ENCODE peak calls at places on chromosomes 1 and 21, in nine cellular contexts. One of them, this sample, is unnamed.

GRCh38 chr1:27556781-27557595 is 47.0 kb downstream of the AHDC1 start:
- DNase-seq in endothelial cell of umbilical vein: peak; percentile 86
- DNase-seq in stimulated activated CD4-positive, alpha-beta T cell treated with anti-CD3 and anti-CD28 coated beads, Interleukin-1b, Interleukin-23, amount 100 ng/mL, for 24 hours: peak; percentile 42
- DNase-seq in AG09309: peak; percentile 84
- DNase-seq in ELR: peak; percentile 94
- DNase-seq in ACHN: peak; percentile 93
- DNase-seq in activated CD4-positive, alpha-beta T cell treated with anti-CD3 and anti-CD28 coated beads for 24 hours: peak; percentile 67
- DNase-seq in NCI-H1092 treated with DMSO at 0.1 percent for 48 hours: peak; percentile 63
- DNase-seq in heart right ventricle: peak; percentile 96
- DNase-seq in this sample: peak; percentile 92

GRCh38 chr21:38956791-38957571 is 151.3 kb downstream of the ETS2 start:
- DNase-seq in endothelial cell of umbilical vein: peak; percentile 7
- DNase-seq in stimulated activated CD4-positive, alpha-beta T cell treated with anti-CD3 and anti-CD28 coated beads, Interleukin-1b, Interleukin-23, amount 100 ng/mL, for 24 hours: no peak
- DNase-seq in AG09309: no peak
- DNase-seq in ELR: peak; percentile 47
- DNase-seq in ACHN: no peak
- DNase-seq in activated CD4-positive, alpha-beta T cell treated with anti-CD3 and anti-CD28 coated beads for 24 hours: no peak
- DNase-seq in NCI-H1092 treated with DMSO at 0.1 percent for 48 hours: peak; percentile 100
- DNase-seq in heart right ventricle: no peak
- DNase-seq in this sample: no peak

GRCh38 chr1:208848854-208849253 is 604.7 kb upstream of the PLXNA2 start:
- DNase-seq in endothelial cell of umbilical vein: no peak
- DNase-seq in stimulated activated CD4-positive, alpha-beta T cell treated with anti-CD3 and anti-CD28 coated beads, Interleukin-1b, Interleukin-23, amount 100 ng/mL, for 24 hours: no peak
- DNase-seq in AG09309: no peak
- DNase-seq in ELR: no peak
- DNase-seq in ACHN: no peak
- DNase-seq in activated CD4-positive, alpha-beta T cell treated with anti-CD3 and anti-CD28 coated beads for 24 hours: no peak
- DNase-seq in NCI-H1092 treated with DMSO at 0.1 percent for 48 hours: no peak
- DNase-seq in heart right ventricle: no peak
- DNase-seq in this sample: no peak

GRCh38 chr1:28417441-28418277 is 48.1 kb downstream of the PHACTR4 start:
- DNase-seq in endothelial cell of umbilical vein: peak; percentile 73
- DNase-seq in stimulated activated CD4-positive, alpha-beta T cell treated with anti-CD3 and anti-CD28 coated beads, Interleukin-1b, Interleukin-23, amount 100 ng/mL, for 24 hours: no peak
- DNase-seq in AG09309: peak; percentile 74
- DNase-seq in ELR: peak; percentile 71
- DNase-seq in ACHN: peak; percentile 90
- DNase-seq in activated CD4-positive, alpha-beta T cell treated with anti-CD3 and anti-CD28 coated beads for 24 hours: no peak
- DNase-seq in NCI-H1092 treated with DMSO at 0.1 percent for 48 hours: no peak
- DNase-seq in heart right ventricle: no peak
- DNase-seq in this sample: peak; percentile 53

GRCh38 chr1:147292012-147292411 is 49.5 kb downstream of the CHD1L start:
- DNase-seq in endothelial cell of umbilical vein: no peak
- DNase-seq in stimulated activated CD4-positive, alpha-beta T cell treated with anti-CD3 and anti-CD28 coated beads, Interleukin-1b, Interleukin-23, amount 100 ng/mL, for 24 hours: no peak
- DNase-seq in AG09309: peak; percentile 72
- DNase-seq in ELR: peak; percentile 90
- DNase-seq in ACHN: peak; percentile 43
- DNase-seq in activated CD4-positive, alpha-beta T cell treated with anti-CD3 and anti-CD28 coated beads for 24 hours: no peak
- DNase-seq in NCI-H1092 treated with DMSO at 0.1 percent for 48 hours: no peak
- DNase-seq in heart right ventricle: no peak
- DNase-seq in this sample: peak; percentile 87

GRCh38 chr1:161258439-161259386 is at the start of gene PCP4L1:
- DNase-seq in endothelial cell of umbilical vein: peak; percentile 47
- DNase-seq in stimulated activated CD4-positive, alpha-beta T cell treated with anti-CD3 and anti-CD28 coated beads, Interleukin-1b, Interleukin-23, amount 100 ng/mL, for 24 hours: no peak
- DNase-seq in AG09309: no peak
- DNase-seq in ELR: peak; percentile 60
- DNase-seq in ACHN: peak; percentile 46
- DNase-seq in activated CD4-positive, alpha-beta T cell treated with anti-CD3 and anti-CD28 coated beads for 24 hours: peak; percentile 34
- DNase-seq in NCI-H1092 treated with DMSO at 0.1 percent for 48 hours: no peak
- DNase-seq in heart right ventricle: peak; percentile 41
- DNase-seq in this sample: no peak

GRCh38 chr1:95793893-95794292 is 559.9 kb downstream of the RWDD3 start:
- DNase-seq in endothelial cell of umbilical vein: no peak
- DNase-seq in stimulated activated CD4-positive, alpha-beta T cell treated with anti-CD3 and anti-CD28 coated beads, Interleukin-1b, Interleukin-23, amount 100 ng/mL, for 24 hours: no peak
- DNase-seq in AG09309: no peak
- DNase-seq in ELR: peak; percentile 19
- DNase-seq in ACHN: peak; percentile 3
- DNase-seq in activated CD4-positive, alpha-beta T cell treated with anti-CD3 and anti-CD28 coated beads for 24 hours: no peak
- DNase-seq in NCI-H1092 treated with DMSO at 0.1 percent for 48 hours: peak; percentile 3
- DNase-seq in heart right ventricle: no peak
- DNase-seq in this sample: no peak

GRCh38 chr1:18556364-18556763 is 74.3 kb upstream of the PAX7 start:
- DNase-seq in endothelial cell of umbilical vein: no peak
- DNase-seq in stimulated activated CD4-positive, alpha-beta T cell treated with anti-CD3 and anti-CD28 coated beads, Interleukin-1b, Interleukin-23, amount 100 ng/mL, for 24 hours: no peak
- DNase-seq in AG09309: no peak
- DNase-seq in ELR: peak; percentile 30
- DNase-seq in ACHN: peak; percentile 30
- DNase-seq in activated CD4-positive, alpha-beta T cell treated with anti-CD3 and anti-CD28 coated beads for 24 hours: no peak
- DNase-seq in NCI-H1092 treated with DMSO at 0.1 percent for 48 hours: peak; percentile 33
- DNase-seq in heart right ventricle: no peak
- DNase-seq in this sample: no peak

This sample was measured in A172.